ENCODE peak calls at places on chromosomes 12 and 14, in four cellular contexts. One of them, this sample, is unnamed.

GRCh38 chr14:89190779-89191513 is 226.1 kb downstream of the FOXN3 start:
- DNase-seq in IMR-90: no peak
- DNase-seq in GM20000: no peak
- DNase-seq in astrocyte of the spinal cord: no peak
- DNase-seq in this sample: no peak

GRCh38 chr14:34843011-34843554 is 32.1 kb downstream of the BAZ1A start:
- DNase-seq in IMR-90: peak
- DNase-seq in GM20000: peak
- DNase-seq in astrocyte of the spinal cord: peak
- DNase-seq in this sample: no peak

GRCh38 chr14:96783306-96784224 is 13.6 kb upstream of the VRK1 start:
- DNase-seq in IMR-90: no peak
- DNase-seq in GM20000: no peak
- DNase-seq in astrocyte of the spinal cord: no peak
- DNase-seq in this sample: no peak

GRCh38 chr12:66409195-66409871 is 107.0 kb downstream of the HELB start:
- DNase-seq in IMR-90: peak
- DNase-seq in GM20000: no peak
- DNase-seq in astrocyte of the spinal cord: peak
- DNase-seq in this sample: no peak

GRCh38 chr12:49089831-49090773 is 4.5 kb downstream of the DHH start:
- DNase-seq in IMR-90: peak
- DNase-seq in GM20000: no peak
- DNase-seq in astrocyte of the spinal cord: peak
- DNase-seq in this sample: no peak

GRCh38 chr12:79934309-79935020 is 432 bp downstream of the PPP1R12A start:
- DNase-seq in IMR-90: peak
- DNase-seq in GM20000: peak
- DNase-seq in astrocyte of the spinal cord: no peak
- DNase-seq in this sample: peak

GRCh38 chr12:24562761-24563392 is 386.0 kb downstream of the BCAT1 start:
- DNase-seq in IMR-90: peak
- DNase-seq in GM20000: peak
- DNase-seq in astrocyte of the spinal cord: peak
- DNase-seq in this sample: no peak

GRCh38 chr12:54038760-54039414 is 6.0 kb downstream of the HOXC5 start:
- DNase-seq in IMR-90: no peak
- DNase-seq in GM20000: no peak
- DNase-seq in astrocyte of the spinal cord: no peak
- DNase-seq in this sample: no peak

GRCh38 chr12:86724716-86725115 is 468.5 kb upstream of the MGAT4C start:
- DNase-seq in IMR-90: peak
- DNase-seq in GM20000: no peak
- DNase-seq in astrocyte of the spinal cord: peak
- DNase-seq in this sample: no peak

GRCh38 chr12:56804684-56805083 is 41.6 kb downstream of the HSD17B6 start:
- DNase-seq in IMR-90: no peak
- DNase-seq in GM20000: no peak
- DNase-seq in astrocyte of the spinal cord: no peak
- DNase-seq in this sample: no peak

GRCh38 chr12:22037952-22038351 is 8.1 kb upstream of the CMAS start:
- DNase-seq in IMR-90: no peak
- DNase-seq in GM20000: no peak
- DNase-seq in astrocyte of the spinal cord: no peak
- DNase-seq in this sample: no peak

GRCh38 chr14:88189040-88189839 is 133.8 kb downstream of the KCNK10 start:
- DNase-seq in IMR-90: peak
- DNase-seq in GM20000: peak
- DNase-seq in astrocyte of the spinal cord: peak
- DNase-seq in this sample: peak

GRCh38 chr14:53161758-53162512 is 8.8 kb upstream of the DDHD1 start:
- DNase-seq in IMR-90: no peak
- DNase-seq in GM20000: no peak
- DNase-seq in astrocyte of the spinal cord: no peak
- DNase-seq in this sample: no peak

GRCh38 chr14:52112336-52113018 is 43.6 kb upstream of the NID2 start:
- DNase-seq in IMR-90: peak
- DNase-seq in GM20000: no peak
- DNase-seq in astrocyte of the spinal cord: peak
- DNase-seq in this sample: no peak

GRCh38 chr14:51638071-51638944 is 13.4 kb upstream of the FRMD6 start:
- DNase-seq in IMR-90: no peak
- DNase-seq in GM20000: no peak
- DNase-seq in astrocyte of the spinal cord: no peak
- DNase-seq in this sample: no peak

GRCh38 chr14:52333823-52334657 is 19.9 kb downstream of the PTGER2 start:
- DNase-seq in IMR-90: peak
- DNase-seq in GM20000: no peak
- DNase-seq in astrocyte of the spinal cord: no peak
- DNase-seq in this sample: no peak

GRCh38 chr12:10722905-10723866 is at the start of gene YBX3:
- DNase-seq in IMR-90: peak
- DNase-seq in GM20000: peak
- DNase-seq in astrocyte of the spinal cord: peak
- DNase-seq in this sample: peak

GRCh38 chr14:75283884-75284563 is 5.4 kb downstream of the FOS start:
- DNase-seq in IMR-90: peak
- DNase-seq in GM20000: no peak
- DNase-seq in astrocyte of the spinal cord: no peak
- DNase-seq in this sample: no peak

GRCh38 chr12:69196302-69197288 is 42.8 kb upstream of the CPSF6 start:
- DNase-seq in IMR-90: peak
- DNase-seq in GM20000: no peak
- DNase-seq in astrocyte of the spinal cord: no peak
- DNase-seq in this sample: no peak

GRCh38 chr14:74219277-74219676 is 20.0 kb upstream of the VSX2 start:
- DNase-seq in IMR-90: no peak
- DNase-seq in GM20000: no peak
- DNase-seq in astrocyte of the spinal cord: no peak
- DNase-seq in this sample: no peak

GRCh38 chr12:133203344-133204263 is 22.3 kb downstream of the ZNF268 start:
- DNase-seq in IMR-90: peak
- DNase-seq in GM20000: no peak
- DNase-seq in astrocyte of the spinal cord: no peak
- DNase-seq in this sample: no peak

GRCh38 chr14:32939254-32940065 is 781 bp downstream of the NPAS3 start:
- DNase-seq in IMR-90: peak
- DNase-seq in GM20000: peak
- DNase-seq in astrocyte of the spinal cord: peak
- DNase-seq in this sample: no peak

GRCh38 chr12:6697584-6698351 is 2.8 kb downstream of the PIANP start:
- DNase-seq in IMR-90: peak
- DNase-seq in GM20000: peak
- DNase-seq in astrocyte of the spinal cord: peak
- DNase-seq in this sample: no peak

GRCh38 chr12:97560766-97561165 is 98.2 kb downstream of the RMST start:
- DNase-seq in IMR-90: no peak
- DNase-seq in GM20000: no peak
- DNase-seq in astrocyte of the spinal cord: no peak
- DNase-seq in this sample: no peak

GRCh38 chr12:2902287-2902880 is 11.7 kb downstream of the TULP3 start:
- DNase-seq in IMR-90: peak
- DNase-seq in GM20000: no peak
- DNase-seq in astrocyte of the spinal cord: peak
- DNase-seq in this sample: no peak

GRCh38 chr14:94010625-94011024 is 13.5 kb downstream of the CCDC197 start:
- DNase-seq in IMR-90: no peak
- DNase-seq in GM20000: no peak
- DNase-seq in astrocyte of the spinal cord: no peak
- DNase-seq in this sample: no peak

GRCh38 chr14:50230601-50231474 is 540 bp downstream of the SOS2 start:
- DNase-seq in IMR-90: peak
- DNase-seq in GM20000: peak
- DNase-seq in astrocyte of the spinal cord: peak
- DNase-seq in this sample: no peak

GRCh38 chr12:108442077-108442476 is 73.0 kb upstream of the FICD start:
- DNase-seq in IMR-90: no peak
- DNase-seq in GM20000: no peak
- DNase-seq in astrocyte of the spinal cord: no peak
- DNase-seq in this sample: no peak

GRCh38 chr12:73952304-73952703 is 585.3 kb upstream of the ATXN7L3B start:
- DNase-seq in IMR-90: no peak
- DNase-seq in GM20000: no peak
- DNase-seq in astrocyte of the spinal cord: no peak
- DNase-seq in this sample: no peak

GRCh38 chr12:1697253-1697652 is 6.4 kb downstream of the ADIPOR2 start:
- DNase-seq in IMR-90: no peak
- DNase-seq in GM20000: no peak
- DNase-seq in astrocyte of the spinal cord: no peak
- DNase-seq in this sample: no peak

GRCh38 chr12:123250471-123251383 is 17.5 kb downstream of the MTRFR start:
- DNase-seq in IMR-90: no peak
- DNase-seq in GM20000: no peak
- DNase-seq in astrocyte of the spinal cord: no peak
- DNase-seq in this sample: no peak

GRCh38 chr14:42855159-42855558 is 1248.5 kb downstream of the LRFN5 start:
- DNase-seq in IMR-90: peak
- DNase-seq in GM20000: no peak
- DNase-seq in astrocyte of the spinal cord: peak
- DNase-seq in this sample: no peak

GRCh38 chr14:104003616-104004015 is 61.3 kb upstream of the RD3L start:
- DNase-seq in IMR-90: no peak
- DNase-seq in GM20000: no peak
- DNase-seq in astrocyte of the spinal cord: no peak
- DNase-seq in this sample: no peak

GRCh38 chr14:103997391-103997790 is 55.1 kb upstream of the RD3L start:
- DNase-seq in IMR-90: no peak
- DNase-seq in GM20000: no peak
- DNase-seq in astrocyte of the spinal cord: no peak
- DNase-seq in this sample: no peak

GRCh38 chr14:103998027-103998426 is 55.7 kb upstream of the RD3L start:
- DNase-seq in IMR-90: no peak
- DNase-seq in GM20000: no peak
- DNase-seq in astrocyte of the spinal cord: no peak
- DNase-seq in this sample: no peak

GRCh38 chr14:103999795-104000440 is 57.6 kb upstream of the RD3L start:
- DNase-seq in IMR-90: no peak
- DNase-seq in GM20000: no peak
- DNase-seq in astrocyte of the spinal cord: no peak
- DNase-seq in this sample: no peak

GRCh38 chr14:104001003-104001402 is 58.7 kb upstream of the RD3L start:
- DNase-seq in IMR-90: no peak
- DNase-seq in GM20000: no peak
- DNase-seq in astrocyte of the spinal cord: no peak
- DNase-seq in this sample: no peak
- TF ChIP-seq CTCF in IMR-90: peak
- TF ChIP-seq CTCF in GM20000: no peak
- TF ChIP-seq CTCF in astrocyte of the spinal cord: peak
- TF ChIP-seq CTCF in this sample: no peak

GRCh38 chr14:69636718-69637480 is 25.5 kb downstream of the SUSD6 start:
- DNase-seq in IMR-90: no peak
- DNase-seq in GM20000: no peak
- DNase-seq in astrocyte of the spinal cord: no peak
- DNase-seq in this sample: no peak

GRCh38 chr14:69640931-69641330 is 29.5 kb downstream of the SUSD6 start:
- DNase-seq in IMR-90: no peak
- DNase-seq in GM20000: no peak
- DNase-seq in astrocyte of the spinal cord: no peak
- DNase-seq in this sample: no peak

GRCh38 chr14:69636051-69636639 is 24.7 kb downstream of the SUSD6 start:
- DNase-seq in IMR-90: no peak
- DNase-seq in GM20000: no peak
- DNase-seq in astrocyte of the spinal cord: no peak
- DNase-seq in this sample: no peak

GRCh38 chr14:69634871-69635270 is 23.5 kb downstream of the SUSD6 start:
- DNase-seq in IMR-90: no peak
- DNase-seq in GM20000: no peak
- DNase-seq in astrocyte of the spinal cord: no peak
- DNase-seq in this sample: no peak

DNA sequence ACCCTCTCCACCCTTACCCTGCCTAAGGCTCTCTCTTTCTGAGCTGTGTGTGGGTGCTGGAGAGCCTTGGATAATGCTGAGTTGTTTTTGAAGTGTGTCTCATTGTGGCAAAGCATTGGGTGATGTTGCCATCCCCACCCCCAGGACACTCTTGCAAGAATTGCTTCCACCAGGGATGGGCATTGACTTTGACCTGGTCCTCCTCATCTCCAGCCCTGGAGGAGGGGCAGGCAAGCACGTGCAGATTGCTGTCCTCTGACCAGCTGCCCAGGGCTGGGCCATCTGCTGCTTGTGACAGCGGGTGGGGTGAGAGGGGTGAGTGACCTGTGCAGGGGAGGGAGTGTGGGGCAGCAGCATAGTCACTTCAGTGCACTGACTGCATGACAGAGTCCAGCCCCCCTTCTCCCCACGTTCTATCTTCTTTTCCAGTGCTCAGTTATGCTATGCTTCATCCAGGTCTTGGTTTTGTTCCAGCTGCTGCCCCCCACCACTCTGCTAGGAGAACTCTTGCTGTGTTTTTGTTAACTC is 26.2 kb downstream of the SUSD6 start:
- DNase-seq in IMR-90: no peak
- DNase-seq in GM20000: no peak
- DNase-seq in astrocyte of the spinal cord: no peak
- DNase-seq in this sample: no peak
- TF ChIP-seq CTCF in IMR-90: no peak
- TF ChIP-seq CTCF in GM20000: no peak
- TF ChIP-seq CTCF in astrocyte of the spinal cord: no peak
- TF ChIP-seq CTCF in this sample: no peak

DNA sequence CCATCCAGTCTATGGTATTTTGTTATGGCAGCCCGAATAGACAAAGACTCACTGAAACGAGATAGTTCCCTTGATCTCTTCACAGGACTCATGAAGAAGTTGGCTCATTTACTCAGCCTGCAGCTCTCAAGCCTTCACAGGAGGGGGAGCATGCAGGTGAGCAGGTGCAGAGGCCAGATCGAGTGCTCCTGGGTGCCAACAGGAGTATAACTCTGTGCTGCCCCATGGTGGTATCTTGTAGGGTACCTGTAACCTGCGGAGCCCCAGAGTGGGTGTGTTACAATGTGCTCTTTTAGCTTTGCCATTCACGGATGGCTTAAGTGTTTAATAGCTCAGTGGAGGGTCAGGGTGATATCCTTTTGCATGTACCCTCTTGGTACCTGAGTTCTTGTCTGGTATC is 159.5 kb downstream of the METTL25 start:
- DNase-seq in IMR-90: no peak
- DNase-seq in GM20000: no peak
- DNase-seq in astrocyte of the spinal cord: no peak
- DNase-seq in this sample: no peak
- TF ChIP-seq CTCF in IMR-90: no peak
- TF ChIP-seq CTCF in GM20000: no peak
- TF ChIP-seq CTCF in astrocyte of the spinal cord: no peak
- TF ChIP-seq CTCF in this sample: no peak

GRCh38 chr14:105271224-105271890 is 23.0 kb downstream of the BTBD6 start:
- DNase-seq in IMR-90: no peak
- DNase-seq in GM20000: no peak
- DNase-seq in astrocyte of the spinal cord: no peak
- DNase-seq in this sample: no peak

GRCh38 chr14:105267820-105268548 is 19.7 kb downstream of the BTBD6 start:
- DNase-seq in IMR-90: no peak
- DNase-seq in GM20000: no peak
- DNase-seq in astrocyte of the spinal cord: no peak
- DNase-seq in this sample: no peak

GRCh38 chr14:105272623-105273022 is 24.3 kb downstream of the BTBD6 start:
- DNase-seq in IMR-90: no peak
- DNase-seq in GM20000: no peak
- DNase-seq in astrocyte of the spinal cord: no peak
- DNase-seq in this sample: no peak

GRCh38 chr14:105268736-105269354 is 20.5 kb downstream of the BTBD6 start:
- DNase-seq in IMR-90: no peak
- DNase-seq in GM20000: no peak
- DNase-seq in astrocyte of the spinal cord: no peak
- DNase-seq in this sample: no peak

GRCh38 chr14:105269405-105269804 is 21.1 kb downstream of the BTBD6 start:
- DNase-seq in IMR-90: no peak
- DNase-seq in GM20000: no peak
- DNase-seq in astrocyte of the spinal cord: no peak
- DNase-seq in this sample: no peak
- TF ChIP-seq CTCF in IMR-90: no peak
- TF ChIP-seq CTCF in GM20000: no peak
- TF ChIP-seq CTCF in astrocyte of the spinal cord: no peak
- TF ChIP-seq CTCF in this sample: no peak